ENCODE peak calls at places on chromosomes 16 and 17, in four cellular contexts. One of them, this sample, is unnamed.

GRCh38 chr16:66904428-66904845 is 14.2 kb downstream of the CDH16 start:
- DNase-seq in HepG2: no peak
- DNase-seq in K562: no peak
- DNase-seq in HCT116: no peak
- DNase-seq in this sample: no peak

GRCh38 chr17:76529643-76530488 is 7.6 kb downstream of the CYGB start:
- DNase-seq in K562: peak
- DNase-seq in HCT116: no peak
- DNase-seq in HepG2: peak
- DNase-seq in this sample: no peak

GRCh38 chr17:17313350-17313991 is 10.3 kb downstream of the NT5M start:
- DNase-seq in HCT116: peak
- DNase-seq in HepG2: peak
- DNase-seq in K562: peak
- DNase-seq in this sample: peak

GRCh38 chr16:87583453-87584131 is 18.7 kb upstream of the JPH3 start:
- DNase-seq in HepG2: no peak
- DNase-seq in HCT116: no peak
- DNase-seq in K562: no peak
- DNase-seq in this sample: no peak

GRCh38 chr16:1176280-1176897 is 23.5 kb downstream of the CACNA1H start:
- DNase-seq in HepG2: no peak
- DNase-seq in HCT116: no peak
- DNase-seq in K562: no peak
- DNase-seq in this sample: no peak

GRCh38 chr17:21287703-21288449 is 3.4 kb downstream of the MAP2K3 start:
- DNase-seq in HCT116: peak
- DNase-seq in HepG2: peak
- DNase-seq in K562: no peak
- DNase-seq in this sample: peak

GRCh38 chr16:23754594-23755483 is at the start of gene CHP2:
- DNase-seq in K562: peak
- DNase-seq in HepG2: no peak
- DNase-seq in HCT116: no peak
- DNase-seq in this sample: no peak

GRCh38 chr16:78479723-78480122 is 380.3 kb downstream of the WWOX start:
- DNase-seq in HepG2: no peak
- DNase-seq in HCT116: no peak
- DNase-seq in K562: no peak
- DNase-seq in this sample: no peak

GRCh38 chr16:21619765-21620462 is 20.5 kb downstream of the METTL9 start:
- DNase-seq in HCT116: no peak
- DNase-seq in HepG2: no peak
- DNase-seq in K562: no peak
- DNase-seq in this sample: no peak

GRCh38 chr17:45440161-45440859 is 7.6 kb upstream of the ARHGAP27 start:
- DNase-seq in K562: no peak
- DNase-seq in HCT116: no peak
- DNase-seq in HepG2: peak
- DNase-seq in this sample: no peak
- TF ChIP-seq TCF7L2 in K562: no peak
- TF ChIP-seq TCF7L2 in HCT116: no peak
- TF ChIP-seq TCF7L2 in HepG2: no peak
- TF ChIP-seq TCF7L2 in this sample: no peak

GRCh38 chr17:72502111-72502939 is 381.5 kb downstream of the SOX9 start:
- DNase-seq in HepG2: peak
- DNase-seq in K562: no peak
- DNase-seq in HCT116: no peak
- DNase-seq in this sample: no peak
- TF ChIP-seq TCF7L2 in HepG2: peak
- TF ChIP-seq TCF7L2 in K562: no peak
- TF ChIP-seq TCF7L2 in HCT116: no peak
- TF ChIP-seq TCF7L2 in this sample: peak

DNA sequence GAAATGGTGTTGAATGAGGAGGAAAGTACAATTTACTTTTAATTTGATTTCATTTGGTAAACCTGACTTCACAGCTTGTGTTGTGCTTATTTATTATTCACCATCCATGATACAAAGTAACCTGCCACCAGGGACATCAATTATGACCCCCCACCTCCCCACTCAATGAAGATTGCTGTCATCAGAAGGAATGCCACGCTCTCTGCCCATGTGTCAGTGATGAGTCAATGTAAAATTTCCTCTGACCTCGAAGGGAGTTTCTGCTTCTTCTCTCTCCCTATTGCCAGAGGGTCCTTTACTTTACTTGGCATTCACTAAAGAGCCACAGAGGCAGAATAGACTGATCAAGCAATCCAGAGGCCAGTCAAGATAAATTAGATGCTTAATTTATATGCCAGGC is 759.7 kb downstream of the CDH11 start:
- DNase-seq in HepG2: no peak
- DNase-seq in K562: no peak
- DNase-seq in HCT116: no peak
- DNase-seq in this sample: no peak
- TF ChIP-seq TCF7L2 in HepG2: no peak
- TF ChIP-seq TCF7L2 in K562: no peak
- TF ChIP-seq TCF7L2 in HCT116: no peak
- TF ChIP-seq TCF7L2 in this sample: no peak

GRCh38 chr16:3065742-3066439 is 451 bp downstream of the IL32 start:
- DNase-seq in K562: no peak
- DNase-seq in HepG2: no peak
- DNase-seq in HCT116: no peak
- DNase-seq in this sample: no peak

GRCh38 chr16:3066440-3066748 is 954 bp downstream of the IL32 start:
- DNase-seq in K562: no peak
- DNase-seq in HCT116: no peak
- DNase-seq in HepG2: no peak
- DNase-seq in this sample: no peak

GRCh38 chr16:3070608-3071111 is 5.2 kb downstream of the IL32 start:
- DNase-seq in HCT116: no peak
- DNase-seq in HepG2: no peak
- DNase-seq in K562: no peak
- DNase-seq in this sample: no peak

GRCh38 chr16:3067929-3068288 is 2.5 kb downstream of the IL32 start:
- DNase-seq in HepG2: no peak
- DNase-seq in HCT116: no peak
- DNase-seq in K562: no peak
- DNase-seq in this sample: no peak

GRCh38 chr16:3068486-3068885 is 3.0 kb downstream of the IL32 start:
- DNase-seq in K562: no peak
- DNase-seq in HepG2: no peak
- DNase-seq in HCT116: no peak
- DNase-seq in this sample: no peak
- TF ChIP-seq TCF7L2 in K562: no peak
- TF ChIP-seq TCF7L2 in HepG2: no peak
- TF ChIP-seq TCF7L2 in HCT116: no peak
- TF ChIP-seq TCF7L2 in this sample: no peak

DNA sequence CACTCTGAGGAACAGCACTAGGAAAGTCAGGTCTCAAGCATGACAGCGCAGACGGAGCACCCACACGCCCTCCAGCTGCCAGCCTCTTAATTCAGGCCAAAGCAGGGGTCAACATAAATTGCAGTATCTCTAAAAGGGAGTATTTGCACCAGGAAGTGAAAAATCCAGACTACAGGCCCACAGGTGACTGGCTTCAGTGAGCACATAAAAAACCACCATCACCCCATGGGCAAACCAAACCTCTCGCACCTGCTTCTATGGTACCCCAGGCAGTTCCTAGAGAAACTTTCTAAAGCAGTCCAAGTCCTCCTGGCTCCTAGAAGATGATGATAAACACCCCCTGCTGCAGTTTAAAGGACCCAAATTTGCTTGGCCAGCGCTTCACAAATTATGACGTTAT is 129.8 kb downstream of the ZNF423 start:
- DNase-seq in HCT116: no peak
- DNase-seq in K562: no peak
- DNase-seq in HepG2: no peak
- DNase-seq in this sample: no peak
- TF ChIP-seq TCF7L2 in HCT116: no peak
- TF ChIP-seq TCF7L2 in K562: no peak
- TF ChIP-seq TCF7L2 in HepG2: no peak
- TF ChIP-seq TCF7L2 in this sample: no peak

GRCh38 chr16:70550082-70550481 is 26.5 kb downstream of the SF3B3 start:
- DNase-seq in HepG2: no peak
- DNase-seq in HCT116: no peak
- DNase-seq in K562: no peak
- DNase-seq in this sample: no peak
- TF ChIP-seq TCF7L2 in HepG2: no peak
- TF ChIP-seq TCF7L2 in HCT116: no peak
- TF ChIP-seq TCF7L2 in K562: no peak
- TF ChIP-seq TCF7L2 in this sample: no peak

DNA sequence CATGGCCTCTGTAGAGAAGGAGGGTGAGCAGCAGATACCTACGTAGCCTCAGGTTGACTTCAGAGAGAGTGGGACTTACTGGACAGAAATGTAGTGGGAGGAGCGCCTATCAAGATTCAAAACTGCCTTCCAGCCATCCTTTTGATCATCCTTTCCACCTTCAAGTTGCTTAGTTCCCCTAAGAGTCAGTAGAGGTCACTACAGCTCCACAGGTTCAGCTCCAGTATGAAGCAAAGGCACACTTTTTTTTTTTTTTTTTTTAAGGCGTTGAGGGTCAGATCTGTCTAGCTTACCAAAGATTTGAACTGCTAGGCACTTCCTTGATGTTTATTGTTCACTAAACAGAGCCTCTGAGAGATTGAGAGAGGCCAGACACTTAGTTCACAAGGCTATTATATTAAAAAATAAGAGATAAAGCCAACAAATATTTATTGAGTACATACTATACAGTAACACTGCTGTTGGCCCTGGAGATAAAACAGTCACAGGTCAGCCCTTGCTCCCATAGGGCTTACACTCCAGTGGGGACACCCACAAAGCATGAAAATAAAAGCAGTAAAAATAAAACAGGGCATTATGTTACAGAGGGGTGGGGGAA is 3.1 kb downstream of the RNF227 start:
- DNase-seq in HCT116: peak
- DNase-seq in K562: peak
- DNase-seq in HepG2: peak
- DNase-seq in this sample: peak
- TF ChIP-seq TCF7L2 in HCT116: peak
- TF ChIP-seq TCF7L2 in K562: no peak
- TF ChIP-seq TCF7L2 in HepG2: no peak
- TF ChIP-seq TCF7L2 in this sample: no peak

GRCh38 chr17:8212312-8213180 is 2.2 kb upstream of the AURKB start:
- DNase-seq in HepG2: peak
- DNase-seq in K562: peak
- DNase-seq in HCT116: no peak
- DNase-seq in this sample: no peak
- TF ChIP-seq TCF7L2 in HepG2: no peak
- TF ChIP-seq TCF7L2 in K562: no peak
- TF ChIP-seq TCF7L2 in HCT116: no peak
- TF ChIP-seq TCF7L2 in this sample: no peak